ENCODE peak calls at places on chromosomes 16 and 17, in eight cellular contexts. H, I, R, G, U, M, F and A are unnamed samples.

GRCh38 chr17:42585353-42585752 is 7.8 kb upstream of the PSMC3IP start:
- DNase-seq in I (no peak), G (no peak), F (no peak), H (no peak), R (no peak), U (peak), M (no peak), A (no peak)

GRCh38 chr16:75227361-75228142 is 8.8 kb downstream of the CTRB1 start:
- DNase-seq in U (no peak), F (no peak), I (no peak), H (no peak), M (no peak), G (no peak), R (no peak), A (no peak)

GRCh38 chr16:53754938-53755910 is 51.3 kb downstream of the FTO start:
- DNase-seq in H (no peak), M (no peak), U (peak), I (peak), R (no peak), G (no peak), F (peak), A (peak)

GRCh38 chr17:58378895-58379824 is 27.2 kb upstream of the SUPT4H1 start:
- DNase-seq in R (no peak), F (no peak), I (no peak), M (no peak), U (no peak), G (no peak), H (no peak), A (no peak)

GRCh38 chr17:35467824-35468223 is 19.3 kb upstream of the SLFN13 start:
- DNase-seq in G (no peak), I (no peak), R (no peak), M (no peak), U (no peak), H (no peak), F (no peak), A (no peak)

GRCh38 chr16:74279805-74280204 is 16.8 kb upstream of the PSMD7 start:
- DNase-seq in R (no peak), H (no peak), I (no peak), M (no peak), U (no peak), G (no peak), F (no peak), A (no peak)

GRCh38 chr17:74454197-74455024 is 12.0 kb upstream of the CD300A start:
- DNase-seq in H (peak), U (no peak), R (peak), G (no peak), M (no peak), F (no peak), I (peak), A (peak)

GRCh38 chr16:11452746-11453344 is 107.6 kb downstream of the RMI2 start:
- DNase-seq in G (no peak), F (no peak), R (no peak), M (no peak), U (no peak), H (no peak), I (no peak), A (no peak)

GRCh38 chr17:77178586-77178985 is 37.8 kb downstream of the SEC14L1 start:
- DNase-seq in I (no peak), F (no peak), G (no peak), M (no peak), H (no peak), U (no peak), R (no peak), A (no peak)

GRCh38 chr16:50040028-50040427 is 15.0 kb downstream of the CNEP1R1 start:
- DNase-seq in H (no peak), G (no peak), F (no peak), I (no peak), R (no peak), U (no peak), M (no peak), A (no peak)

GRCh38 chr16:20868890-20869289 is 31.3 kb downstream of the DCUN1D3 start:
- DNase-seq in I (peak), U (peak), F (peak), R (peak), H (peak), M (peak), G (peak), A (peak)

GRCh38 chr16:88403794-88404581 is 21.2 kb downstream of the ZNF469 start:
- DNase-seq in G (no peak), M (no peak), H (no peak), U (no peak), R (no peak), I (peak), F (no peak), A (no peak)

GRCh38 chr16:27826081-27826892 is 237.2 kb downstream of the GSG1L start:
- DNase-seq in F (no peak), R (no peak), M (no peak), G (no peak), I (no peak), H (no peak), U (no peak), A (no peak)

DNA sequence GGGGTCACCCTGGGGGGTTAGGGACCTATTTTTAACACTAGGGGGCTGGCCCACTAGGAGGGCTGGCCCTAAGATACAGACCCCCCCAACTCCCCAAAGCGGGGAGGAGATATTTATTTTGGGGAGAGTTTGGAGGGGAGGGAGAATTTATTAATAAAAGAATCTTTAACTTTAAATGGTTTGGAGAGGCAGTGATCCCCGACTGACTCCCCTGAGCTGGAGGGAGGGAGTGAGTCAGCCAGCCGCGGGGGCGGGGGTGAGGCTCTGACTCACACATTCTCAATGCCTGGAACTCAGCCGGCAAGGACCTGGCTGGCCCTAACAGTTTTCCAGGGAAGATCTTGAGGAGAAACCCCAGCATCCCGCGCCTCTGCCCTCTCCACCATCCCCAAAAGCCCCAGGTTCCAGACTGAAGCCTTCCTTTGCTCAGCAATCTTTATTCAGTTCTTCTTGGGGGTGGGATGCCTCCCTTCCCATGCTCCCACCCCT is 1.5 kb downstream of the HCFC1R1 start:
- DNase-seq in U (peak), F (peak), H (peak), I (peak), R (peak), M (peak), G (peak), A (peak)
- H3K4me3 ChIP-seq in U (peak), F (peak), H (peak), I (peak), R (peak), M (peak), G (peak), A (peak)

GRCh38 chr17:7380855-7381683 is at the start of gene TNK1:
- DNase-seq in G (no peak), I (no peak), M (peak), H (no peak), F (no peak), R (peak), U (no peak), A (no peak)
- H3K4me3 ChIP-seq in G (no peak), I (peak), M (peak), H (peak), F (peak), R (peak), U (peak), A (peak)

DNA sequence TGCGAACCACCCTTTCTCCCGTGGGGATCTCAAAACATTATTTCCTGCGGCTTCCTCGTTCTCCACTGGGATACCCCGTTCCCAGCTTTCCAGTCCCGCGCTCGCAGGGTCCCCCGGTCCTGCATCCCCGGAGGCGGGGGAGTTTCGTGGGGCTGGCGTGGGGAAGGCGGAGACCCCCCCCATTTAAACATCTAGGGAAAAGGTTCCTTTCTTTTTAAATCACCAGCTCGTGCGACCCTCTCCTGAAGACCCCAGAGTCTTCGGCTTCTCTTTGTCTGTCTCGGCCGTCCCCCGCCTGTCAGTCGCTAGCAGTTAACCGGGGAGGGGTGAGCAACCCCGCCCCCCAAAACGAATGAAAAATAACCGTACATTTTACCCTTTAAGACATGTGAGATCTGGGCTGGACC is 486 bp upstream of the IGF2BP1 start:
- DNase-seq in R (no peak), G (no peak), I (no peak), H (no peak), U (no peak), M (no peak), F (no peak), A (no peak)
- H3K4me3 ChIP-seq in R (no peak), G (peak), I (peak), H (no peak), U (peak), M (peak), F (peak), A (peak)

DNA sequence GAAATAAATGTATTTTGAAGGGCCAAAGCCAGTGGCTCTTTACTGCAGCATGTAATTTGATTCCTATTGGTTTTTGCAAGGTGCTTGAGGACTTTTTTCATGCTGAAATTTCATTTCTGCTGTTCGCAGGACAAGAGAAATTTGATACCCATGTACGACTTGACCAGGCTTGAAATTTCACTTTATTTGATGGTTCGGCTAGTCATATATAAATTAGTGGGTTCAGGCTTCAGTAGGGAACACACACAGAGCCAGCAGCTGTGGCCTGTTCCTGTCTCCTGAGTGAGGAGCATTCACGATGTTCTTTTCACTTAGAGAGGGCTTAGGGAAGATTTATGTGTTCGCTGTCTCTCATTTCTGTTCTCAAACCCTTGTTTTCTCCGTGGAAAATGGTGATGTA is 258.4 kb upstream of the CACNG5 start:
- DNase-seq in I (no peak), G (no peak), U (peak), F (no peak), M (no peak), H (no peak), R (no peak), A (no peak)
- H3K4me3 ChIP-seq in I (no peak), G (no peak), U (no peak), F (no peak), M (no peak), H (no peak), R (no peak), A (no peak)

DNA sequence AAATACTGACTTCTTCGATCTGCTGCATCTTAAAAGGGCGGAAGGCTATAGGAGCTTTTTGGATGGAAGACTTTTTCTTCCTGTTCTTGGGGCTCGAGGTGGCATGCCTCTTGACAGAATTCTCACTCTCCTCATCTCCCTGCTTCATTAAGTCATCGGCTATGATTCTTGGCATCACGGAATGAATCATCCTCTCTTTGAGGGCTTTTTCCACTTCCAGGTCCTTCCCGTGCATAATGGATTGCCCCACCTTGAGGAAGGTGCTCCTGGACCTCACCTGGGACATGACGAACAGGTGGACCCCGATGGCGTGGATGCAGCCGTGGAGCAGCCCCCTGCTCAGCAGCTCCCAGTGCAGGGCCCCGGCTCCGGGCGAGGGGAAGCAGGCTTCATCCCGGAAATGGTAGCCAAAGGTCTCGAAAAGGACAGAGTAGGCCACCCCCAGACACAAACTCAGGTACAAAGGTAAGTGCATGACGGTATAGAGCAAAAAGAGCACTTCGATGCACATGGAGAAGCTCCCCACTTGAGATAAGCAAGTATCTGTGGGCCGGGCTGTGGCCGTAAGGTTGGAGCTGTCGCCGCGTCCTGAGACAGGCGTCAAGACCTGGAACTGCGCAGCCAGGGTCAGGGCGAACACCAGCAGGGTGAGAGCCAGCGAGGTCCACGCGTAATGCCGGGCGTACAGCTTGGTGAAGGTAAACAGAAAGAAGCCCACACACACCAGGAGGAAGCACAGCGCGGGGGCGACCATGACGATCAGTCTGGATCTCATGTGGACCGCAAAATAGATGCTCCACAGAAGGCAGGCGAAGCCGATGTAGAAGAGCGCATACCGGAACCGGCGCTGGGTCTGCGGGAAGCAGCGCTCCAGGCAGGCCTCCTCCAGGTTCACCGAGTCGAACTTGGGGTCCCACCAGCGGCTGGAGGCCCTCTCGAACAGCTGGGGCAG is 1.7 kb downstream of the ADCY9 start:
- DNase-seq in F (no peak), U (no peak), G (no peak), H (no peak), I (no peak), M (no peak), R (peak), A (no peak)
- H3K4me3 ChIP-seq in F (no peak), U (peak), G (peak), H (peak), I (peak), M (peak), R (peak), A (peak)

DNA sequence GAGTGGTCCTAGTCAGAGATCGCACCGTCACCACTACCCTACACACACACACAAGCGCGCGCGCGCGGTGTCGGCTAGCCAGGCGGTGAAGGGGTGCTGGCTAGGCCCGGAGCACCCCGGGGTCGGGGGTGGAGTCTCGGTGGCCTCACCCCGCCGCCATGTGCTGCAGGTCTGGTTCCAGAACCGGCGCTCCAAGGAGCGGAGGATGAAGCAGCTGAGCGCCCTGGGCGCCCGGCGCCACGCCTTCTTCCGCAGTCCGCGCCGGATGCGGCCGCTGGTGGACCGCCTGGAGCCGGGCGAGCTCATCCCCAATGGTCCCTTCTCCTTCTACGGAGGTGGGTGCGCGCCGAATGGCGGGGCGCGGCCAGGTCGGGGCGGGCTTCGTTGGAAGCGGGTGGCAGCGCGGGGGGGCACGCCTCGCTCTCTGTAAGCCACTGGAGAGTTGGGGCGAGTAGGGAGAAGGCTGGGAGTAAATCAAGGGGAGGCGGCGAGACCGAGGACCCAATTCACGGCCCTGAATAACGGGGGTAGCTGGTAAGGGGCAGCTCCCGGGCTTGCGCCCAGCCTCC is 4.8 kb downstream of the LHX1 start:
- DNase-seq in M (peak), F (no peak), G (no peak), R (no peak), U (no peak), I (no peak), H (no peak), A (no peak)
- H3K4me3 ChIP-seq in M (peak), F (no peak), G (no peak), R (peak), U (no peak), I (no peak), H (peak), A (no peak)

GRCh38 chr17:9576521-9577401 is at the start of gene CFAP52:
- DNase-seq in I (peak), F (peak), H (peak), U (peak), G (peak), R (peak), M (peak), A (peak)
- H3K4me3 ChIP-seq in I (peak), F (peak), H (peak), U (peak), G (peak), R (peak), M (peak), A (peak)